ENCODE peak calls at places on chromosomes 11 and 22, in five cellular contexts. One of them, this sample, is unnamed.

GRCh38 chr22:29003975-29004646 is 57.5 kb downstream of the C22orf31 start:
- DNase-seq in Right ventricle myocardium superior: no peak
- DNase-seq in HEK293T: peak
- DNase-seq in NCI-H1417: peak
- DNase-seq in T-helper 1 cell: no peak
- DNase-seq in this sample: peak

GRCh38 chr22:42602470-42602869 is 12.2 kb downstream of the POLDIP3 start:
- DNase-seq in Right ventricle myocardium superior: no peak
- DNase-seq in HEK293T: no peak
- DNase-seq in NCI-H1417: no peak
- DNase-seq in T-helper 1 cell: no peak
- DNase-seq in this sample: no peak

GRCh38 chr11:116916872-116917271 is 79.5 kb upstream of the APOA1 start:
- DNase-seq in Right ventricle myocardium superior: no peak
- DNase-seq in HEK293T: no peak
- DNase-seq in NCI-H1417: peak
- DNase-seq in T-helper 1 cell: no peak
- DNase-seq in this sample: no peak

GRCh38 chr11:34086554-34087278 is 18.7 kb upstream of the NAT10 start:
- DNase-seq in Right ventricle myocardium superior: no peak
- DNase-seq in HEK293T: no peak
- DNase-seq in NCI-H1417: no peak
- DNase-seq in T-helper 1 cell: no peak
- DNase-seq in this sample: no peak

GRCh38 chr22:49302530-49302929 is 525.1 kb downstream of the BRD1 start:
- DNase-seq in Right ventricle myocardium superior: no peak
- DNase-seq in HEK293T: no peak
- DNase-seq in NCI-H1417: no peak
- DNase-seq in T-helper 1 cell: no peak
- DNase-seq in this sample: no peak

GRCh38 chr22:20429254-20430100 is 8.1 kb downstream of the SCARF2 start:
- DNase-seq in Right ventricle myocardium superior: peak
- DNase-seq in HEK293T: no peak
- DNase-seq in NCI-H1417: no peak
- DNase-seq in T-helper 1 cell: peak
- DNase-seq in this sample: no peak

GRCh38 chr11:6625156-6625831 is 6.1 kb upstream of the TPP1 start:
- DNase-seq in Right ventricle myocardium superior: no peak
- DNase-seq in HEK293T: no peak
- DNase-seq in NCI-H1417: no peak
- DNase-seq in T-helper 1 cell: no peak
- DNase-seq in this sample: no peak

GRCh38 chr11:117839234-117839882 is 14.8 kb upstream of the FXYD2 start:
- DNase-seq in Right ventricle myocardium superior: no peak
- DNase-seq in HEK293T: no peak
- DNase-seq in NCI-H1417: no peak
- DNase-seq in T-helper 1 cell: no peak
- DNase-seq in this sample: no peak

GRCh38 chr11:2374456-2375201 is 2.5 kb upstream of the CD81 start:
- DNase-seq in Right ventricle myocardium superior: peak
- DNase-seq in HEK293T: no peak
- DNase-seq in NCI-H1417: no peak
- DNase-seq in T-helper 1 cell: no peak
- DNase-seq in this sample: peak

GRCh38 chr11:69569306-69570200 is 71.4 kb upstream of the CCND1 start:
- DNase-seq in Right ventricle myocardium superior: no peak
- DNase-seq in HEK293T: no peak
- DNase-seq in NCI-H1417: no peak
- DNase-seq in T-helper 1 cell: no peak
- DNase-seq in this sample: no peak

GRCh38 chr11:83069441-83070043 is 2.2 kb downstream of the RAB30 start:
- DNase-seq in Right ventricle myocardium superior: no peak
- DNase-seq in HEK293T: no peak
- DNase-seq in NCI-H1417: peak
- DNase-seq in T-helper 1 cell: no peak
- DNase-seq in this sample: no peak

GRCh38 chr22:48337957-48338792 is 1489.5 kb downstream of the BRD1 start:
- DNase-seq in Right ventricle myocardium superior: no peak
- DNase-seq in HEK293T: no peak
- DNase-seq in NCI-H1417: no peak
- DNase-seq in T-helper 1 cell: no peak
- DNase-seq in this sample: no peak

GRCh38 chr22:23053912-23054530 is 16.3 kb upstream of the GNAZ start:
- DNase-seq in Right ventricle myocardium superior: no peak
- DNase-seq in HEK293T: no peak
- DNase-seq in NCI-H1417: no peak
- DNase-seq in T-helper 1 cell: no peak
- DNase-seq in this sample: no peak

GRCh38 chr11:2665747-2666710 is 33.8 kb downstream of the KCNQ1OT1 start:
- DNase-seq in Right ventricle myocardium superior: peak
- DNase-seq in HEK293T: no peak
- DNase-seq in NCI-H1417: no peak
- DNase-seq in T-helper 1 cell: no peak
- DNase-seq in this sample: no peak

GRCh38 chr11:103850419-103851165 is 185.8 kb upstream of the DDI1 start:
- DNase-seq in Right ventricle myocardium superior: no peak
- DNase-seq in HEK293T: no peak
- DNase-seq in NCI-H1417: no peak
- DNase-seq in T-helper 1 cell: no peak
- DNase-seq in this sample: no peak

GRCh38 chr11:106304274-106304673 is 226.8 kb downstream of the AASDHPPT start:
- DNase-seq in Right ventricle myocardium superior: no peak
- DNase-seq in HEK293T: no peak
- DNase-seq in NCI-H1417: no peak
- DNase-seq in T-helper 1 cell: no peak
- DNase-seq in this sample: no peak

GRCh38 chr11:131661137-131661536 is 290.7 kb downstream of the NTM start:
- DNase-seq in Right ventricle myocardium superior: no peak
- DNase-seq in HEK293T: no peak
- DNase-seq in NCI-H1417: no peak
- DNase-seq in T-helper 1 cell: no peak
- DNase-seq in this sample: no peak

GRCh38 chr11:62602141-62603071 is 741 bp upstream of the MTA2 start:
- DNase-seq in Right ventricle myocardium superior: peak
- DNase-seq in HEK293T: peak
- DNase-seq in NCI-H1417: peak
- DNase-seq in T-helper 1 cell: no peak
- DNase-seq in this sample: no peak

GRCh38 chr22:47837703-47838102 is 1075.3 kb downstream of the TBC1D22A start:
- DNase-seq in Right ventricle myocardium superior: no peak
- DNase-seq in HEK293T: no peak
- DNase-seq in NCI-H1417: no peak
- DNase-seq in T-helper 1 cell: no peak
- DNase-seq in this sample: no peak

GRCh38 chr11:16335236-16335962 is 20.9 kb downstream of the SOX6 start:
- DNase-seq in Right ventricle myocardium superior: no peak
- DNase-seq in HEK293T: no peak
- DNase-seq in NCI-H1417: no peak
- DNase-seq in T-helper 1 cell: no peak
- DNase-seq in this sample: no peak

GRCh38 chr22:31544481-31545480 is 48.4 kb downstream of the SFI1 start:
- DNase-seq in Right ventricle myocardium superior: no peak
- DNase-seq in HEK293T: no peak
- DNase-seq in NCI-H1417: no peak
- DNase-seq in T-helper 1 cell: no peak
- DNase-seq in this sample: no peak

GRCh38 chr11:102843474-102843873 is at the start of gene MMP3:
- DNase-seq in Right ventricle myocardium superior: no peak
- DNase-seq in HEK293T: no peak
- DNase-seq in NCI-H1417: no peak
- DNase-seq in T-helper 1 cell: no peak
- DNase-seq in this sample: no peak

GRCh38 chr22:50530280-50530856 is 556 bp upstream of the TYMP start:
- DNase-seq in Right ventricle myocardium superior: peak
- DNase-seq in HEK293T: no peak
- DNase-seq in NCI-H1417: no peak
- DNase-seq in T-helper 1 cell: no peak
- DNase-seq in this sample: no peak

GRCh38 chr11:122717264-122717867 is 61.8 kb downstream of the UBASH3B start:
- DNase-seq in Right ventricle myocardium superior: no peak
- DNase-seq in HEK293T: no peak
- DNase-seq in NCI-H1417: no peak
- DNase-seq in T-helper 1 cell: no peak
- DNase-seq in this sample: no peak

GRCh38 chr22:17115927-17116326 is 5.2 kb downstream of the TMEM121B start:
- DNase-seq in Right ventricle myocardium superior: no peak
- DNase-seq in HEK293T: no peak
- DNase-seq in NCI-H1417: no peak
- DNase-seq in T-helper 1 cell: no peak
- DNase-seq in this sample: no peak

GRCh38 chr22:29704528-29705285 is 15.1 kb upstream of the CABP7 start:
- DNase-seq in Right ventricle myocardium superior: no peak
- DNase-seq in HEK293T: no peak
- DNase-seq in NCI-H1417: peak
- DNase-seq in T-helper 1 cell: no peak
- DNase-seq in this sample: peak

GRCh38 chr11:69702239-69702668 is 1.6 kb downstream of the FGF19 start:
- DNase-seq in Right ventricle myocardium superior: no peak
- DNase-seq in HEK293T: no peak
- DNase-seq in NCI-H1417: no peak
- DNase-seq in T-helper 1 cell: no peak
- DNase-seq in this sample: no peak

GRCh38 chr11:132942611-132943324 is 589.5 kb downstream of the OPCML start:
- DNase-seq in Right ventricle myocardium superior: no peak
- DNase-seq in HEK293T: no peak
- DNase-seq in NCI-H1417: no peak
- DNase-seq in T-helper 1 cell: no peak
- DNase-seq in this sample: no peak

GRCh38 chr22:28810839-28811491 is 10.6 kb upstream of the XBP1 start:
- DNase-seq in Right ventricle myocardium superior: no peak
- DNase-seq in HEK293T: no peak
- DNase-seq in NCI-H1417: no peak
- DNase-seq in T-helper 1 cell: peak
- DNase-seq in this sample: no peak

This sample was measured in BE2C.